ENCODE peak calls at places on chromosomes 16 and 17, in nine cellular contexts. P, W, R, V, I, G, L, O and U are unnamed samples.

GRCh38 chr16:89019511-89019910 is 42.5 kb upstream of the CBFA2T3 start:
- DNase-seq in P (no peak), L (peak), V (no peak), G (no peak), R (no peak), I (no peak), O (no peak), W (no peak), U (no peak)

GRCh38 chr16:22262460-22262859 is 34.7 kb upstream of the POLR3E start:
- DNase-seq in O (no peak), I (no peak), L (no peak), G (no peak), P (no peak), W (no peak), R (no peak), V (no peak), U (no peak)

GRCh38 chr16:47966325-47966724 is 189.5 kb downstream of the ABCC12 start:
- DNase-seq in V (no peak), L (no peak), R (no peak), G (no peak), P (no peak), O (no peak), W (no peak), I (no peak), U (no peak)

GRCh38 chr16:88545781-88546180 is 24.4 kb upstream of the ZC3H18 start:
- DNase-seq in L (no peak), W (no peak), G (no peak), R (no peak), P (no peak), I (no peak), O (no peak), V (no peak), U (no peak)

GRCh38 chr16:11225677-11226549 is 30.1 kb downstream of the SOCS1 start:
- DNase-seq in L (no peak), W (no peak), O (no peak), V (no peak), G (peak), P (no peak), I (no peak), R (no peak), U (no peak)

GRCh38 chr17:76444518-76445311 is 8.2 kb downstream of the UBE2O start:
- DNase-seq in R (no peak), I (no peak), G (no peak), W (no peak), O (no peak), V (no peak), P (no peak), L (no peak), U (no peak)

GRCh38 chr16:81440888-81441663 is 3.5 kb upstream of the CMIP start:
- DNase-seq in I (no peak), G (no peak), L (no peak), O (no peak), W (no peak), R (no peak), P (no peak), V (no peak), U (no peak)

GRCh38 chr16:75546293-75546692 is 9.8 kb downstream of the TMEM231 start:
- DNase-seq in G (peak), P (no peak), O (no peak), V (no peak), I (no peak), L (no peak), W (no peak), R (no peak), U (no peak)

GRCh38 chr16:75014318-75014717 is 15.5 kb downstream of the ZNRF1 start:
- DNase-seq in G (no peak), O (no peak), R (no peak), V (no peak), P (no peak), W (no peak), I (no peak), L (no peak), U (no peak)

GRCh38 chr16:87819983-87820382 is 49.3 kb downstream of the SLC7A5 start:
- DNase-seq in I (no peak), P (no peak), L (no peak), W (no peak), R (no peak), V (no peak), O (no peak), G (no peak), U (no peak)

GRCh38 chr17:49201481-49201927 is 8.9 kb downstream of the GNGT2 start:
- DNase-seq in G (no peak), I (no peak), O (no peak), V (no peak), P (no peak), R (no peak), L (no peak), W (no peak), U (peak)

GRCh38 chr17:67421869-67422273 is 44.8 kb downstream of the PITPNC1 start:
- DNase-seq in I (peak), W (peak), O (peak), P (peak), V (no peak), L (no peak), G (no peak), R (peak), U (peak)

GRCh38 chr17:12536021-12536420 is 129.7 kb upstream of the MYOCD start:
- DNase-seq in R (no peak), W (no peak), V (no peak), L (no peak), I (no peak), P (no peak), O (no peak), G (no peak), U (no peak)

GRCh38 chr17:71516149-71516548 is 604.7 kb upstream of the SOX9 start:
- DNase-seq in O (no peak), L (no peak), G (no peak), R (no peak), W (no peak), I (no peak), V (no peak), P (no peak), U (no peak)

GRCh38 chr16:74224828-74225227 is 71.8 kb upstream of the PSMD7 start:
- DNase-seq in P (no peak), L (no peak), R (no peak), G (no peak), I (no peak), O (peak), W (peak), V (no peak), U (no peak)

GRCh38 chr17:82536220-82537201 is 17.0 kb downstream of the FOXK2 start:
- DNase-seq in L (peak), G (no peak), O (no peak), V (no peak), I (peak), P (no peak), W (no peak), R (no peak), U (no peak)

GRCh38 chr17:55356440-55357328 is 65.0 kb downstream of the MMD start:
- DNase-seq in O (peak), I (peak), P (peak), G (peak), V (peak), W (peak), L (peak), R (peak), U (no peak)

GRCh38 chr16:10497132-10498088 is 83.0 kb downstream of the EMP2 start:
- DNase-seq in G (no peak), I (no peak), P (peak), W (no peak), V (no peak), L (no peak), O (no peak), R (no peak), U (no peak)

GRCh38 chr17:80083136-80083661 is 18.2 kb upstream of the GAA start:
- DNase-seq in P (no peak), G (no peak), L (no peak), W (no peak), O (no peak), R (no peak), I (no peak), V (no peak), U (no peak)

GRCh38 chr17:14741516-14741915 is 440.6 kb downstream of the HS3ST3B1 start:
- DNase-seq in O (no peak), V (no peak), I (no peak), G (no peak), L (no peak), W (no peak), R (no peak), P (no peak), U (no peak)

GRCh38 chr17:14736631-14737030 is 435.8 kb downstream of the HS3ST3B1 start:
- DNase-seq in V (no peak), P (no peak), R (no peak), G (no peak), L (no peak), W (no peak), I (no peak), O (no peak), U (no peak)

GRCh38 chr17:14739656-14740431 is 439.0 kb downstream of the HS3ST3B1 start:
- DNase-seq in I (no peak), R (no peak), V (no peak), G (no peak), O (no peak), L (no peak), P (no peak), W (no peak), U (no peak)

GRCh38 chr17:14738652-14738988 is 437.7 kb downstream of the HS3ST3B1 start:
- DNase-seq in I (no peak), R (no peak), V (no peak), L (no peak), W (no peak), G (no peak), O (no peak), P (no peak), U (no peak)

DNA sequence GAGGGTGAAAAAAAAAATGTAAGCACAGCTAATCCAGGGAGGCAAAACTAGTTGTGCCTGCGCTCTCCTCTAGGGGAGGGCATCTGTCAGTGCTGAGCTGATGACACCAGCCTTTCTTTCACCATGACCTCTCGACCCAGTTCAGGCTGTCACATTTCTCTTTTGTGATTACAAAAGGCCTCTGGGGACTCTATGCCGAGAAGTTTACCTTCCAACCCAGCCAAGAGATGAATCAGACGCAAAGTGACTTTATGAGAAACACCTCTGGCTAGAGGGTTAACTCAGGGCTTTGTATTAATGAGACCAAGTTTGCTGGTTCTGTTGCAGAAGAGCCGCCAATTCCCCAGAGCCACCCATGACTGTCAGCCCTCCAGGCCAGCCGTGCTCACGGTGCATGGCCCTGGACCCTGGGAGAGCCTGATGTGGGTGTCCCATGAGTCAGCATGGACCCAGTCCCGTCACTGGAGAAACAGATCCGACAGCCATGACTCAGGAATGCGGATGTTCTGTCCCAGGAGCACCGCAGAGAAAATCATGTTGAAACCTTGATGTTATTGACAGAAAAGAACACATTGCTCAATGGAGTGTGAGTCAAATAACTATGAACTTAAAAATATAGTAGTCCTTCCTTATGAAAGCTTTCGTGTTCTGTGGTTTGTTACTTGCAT is 437.2 kb downstream of the HS3ST3B1 start:
- DNase-seq in O (peak), G (peak), V (no peak), P (peak), L (peak), I (peak), R (peak), W (peak), U (peak)
- TF ChIP-seq CTCF in O (no peak), G (peak), V (no peak), P (peak), L (no peak), I (peak), R (peak), W (no peak), U (peak)

GRCh38 chr17:31449746-31450145 is 58.3 kb downstream of the RAB11FIP4 start:
- DNase-seq in W (no peak), L (no peak), I (no peak), G (no peak), P (no peak), R (no peak), V (no peak), O (no peak), U (no peak)

GRCh38 chr17:31448467-31449077 is 57.1 kb downstream of the RAB11FIP4 start:
- DNase-seq in O (no peak), W (no peak), L (no peak), I (peak), R (peak), V (no peak), P (no peak), G (no peak), U (peak)

GRCh38 chr17:31444026-31444425 is 52.6 kb downstream of the RAB11FIP4 start:
- DNase-seq in G (no peak), R (no peak), I (no peak), W (no peak), V (no peak), P (no peak), O (no peak), L (no peak), U (no peak)

GRCh38 chr17:31443386-31443785 is 51.9 kb downstream of the RAB11FIP4 start:
- DNase-seq in W (no peak), V (no peak), R (no peak), G (no peak), I (no peak), L (no peak), O (no peak), P (no peak), U (no peak)

GRCh38 chr17:31446195-31446967 is 54.9 kb downstream of the RAB11FIP4 start:
- DNase-seq in W (no peak), L (no peak), V (no peak), O (no peak), G (no peak), R (no peak), I (no peak), P (no peak), U (no peak)
- TF ChIP-seq CTCF in W (peak), L (peak), V (no peak), O (peak), G (no peak), R (no peak), I (peak), P (no peak), U (peak)

GRCh38 chr16:51051671-51052070 is 99.4 kb downstream of the SALL1 start:
- DNase-seq in P (no peak), R (no peak), L (no peak), G (peak), O (no peak), V (no peak), I (no peak), W (no peak), U (no peak)

GRCh38 chr16:51049276-51049675 is 101.8 kb downstream of the SALL1 start:
- DNase-seq in L (no peak), O (no peak), V (no peak), R (no peak), I (no peak), G (peak), W (no peak), P (no peak), U (no peak)

GRCh38 chr16:51050379-51050710 is 100.7 kb downstream of the SALL1 start:
- DNase-seq in P (no peak), I (no peak), G (no peak), V (no peak), R (no peak), O (peak), L (no peak), W (peak), U (no peak)

GRCh38 chr16:51048544-51048943 is 102.5 kb downstream of the SALL1 start:
- DNase-seq in P (no peak), I (no peak), R (no peak), W (no peak), V (no peak), L (no peak), G (peak), O (peak), U (no peak)

DNA sequence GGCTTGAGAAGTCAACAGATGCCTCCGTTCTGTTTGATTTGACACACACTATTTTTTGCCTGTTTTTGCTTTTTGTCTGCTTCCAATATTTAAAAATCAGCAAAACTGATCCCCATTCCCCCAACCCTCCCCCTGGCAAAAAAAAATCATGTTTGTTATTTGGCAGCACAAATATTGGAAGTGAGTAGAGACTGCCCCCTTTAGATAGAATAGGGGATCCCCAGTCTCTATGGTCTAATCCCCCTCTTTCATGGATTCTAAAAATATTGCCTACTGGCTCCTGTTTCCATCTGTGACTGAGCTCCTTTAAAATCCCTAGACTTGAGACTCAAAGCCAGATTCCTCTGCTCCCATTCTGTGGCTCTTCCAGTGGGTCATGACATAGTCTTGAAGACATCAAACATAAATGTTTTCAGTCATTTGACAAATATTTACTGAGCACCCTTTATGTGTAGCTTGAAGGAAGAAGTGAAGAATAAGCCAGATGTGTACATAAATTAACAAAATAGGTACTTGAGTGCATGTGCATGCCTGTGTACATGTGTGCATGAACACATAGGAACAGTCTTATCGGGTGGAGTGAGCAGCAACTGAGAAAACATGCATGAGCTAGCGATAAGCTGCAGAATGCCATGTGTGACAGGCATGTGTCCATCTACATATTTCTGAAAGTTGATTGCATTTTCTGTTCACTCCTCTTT is 101.2 kb downstream of the SALL1 start:
- DNase-seq in V (no peak), O (no peak), L (no peak), R (no peak), W (no peak), G (peak), I (no peak), P (no peak), U (no peak)
- TF ChIP-seq CTCF in V (no peak), O (no peak), L (no peak), R (no peak), W (peak), G (no peak), I (no peak), P (no peak), U (no peak)

GRCh38 chr16:65704866-65705265 is 583.0 kb upstream of the CDH11 start:
- DNase-seq in V (peak), L (no peak), R (no peak), I (no peak), O (no peak), W (no peak), P (no peak), G (no peak), U (no peak)
- TF ChIP-seq CTCF in V (no peak), L (peak), R (peak), I (peak), O (peak), W (no peak), P (no peak), G (no peak), U (peak)

GRCh38 chr17:59611503-59611902 is 8.2 kb upstream of the CLTC start:
- DNase-seq in O (no peak), W (no peak), G (no peak), P (no peak), I (no peak), R (no peak), V (no peak), L (no peak), U (no peak)

GRCh38 chr17:59607061-59607460 is 12.6 kb upstream of the CLTC start:
- DNase-seq in L (no peak), P (no peak), O (no peak), G (no peak), W (no peak), R (no peak), I (no peak), V (no peak), U (no peak)

DNA sequence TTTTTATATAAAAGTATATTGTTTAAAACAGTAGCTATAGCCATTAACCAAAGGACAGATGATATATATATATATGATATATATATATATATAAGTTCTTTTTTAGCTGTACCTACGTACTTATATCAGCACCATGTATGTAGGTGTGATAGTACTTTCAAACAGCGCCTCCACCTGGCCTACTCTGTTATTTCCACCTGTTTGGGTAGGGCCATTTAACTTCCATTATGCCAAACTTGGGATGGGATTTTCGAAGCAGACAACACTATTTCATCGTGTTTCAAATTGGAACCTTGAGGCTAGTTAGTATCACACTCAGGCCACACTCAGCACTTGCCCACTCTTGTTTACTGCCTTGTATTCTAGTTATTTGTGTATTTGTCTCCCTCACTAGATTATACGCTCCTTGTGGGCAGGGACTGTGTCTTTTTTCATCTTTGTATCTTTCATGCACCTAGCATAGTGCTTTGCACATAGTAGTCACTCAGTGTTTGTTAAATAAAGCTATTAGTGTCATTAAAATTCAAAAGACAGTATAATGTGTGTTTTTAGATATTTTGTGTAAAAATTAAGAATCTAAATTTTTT is 11.8 kb upstream of the CLTC start:
- DNase-seq in G (no peak), V (peak), W (no peak), I (no peak), L (no peak), P (peak), O (no peak), R (no peak), U (no peak)
- TF ChIP-seq CTCF in G (no peak), V (peak), W (peak), I (no peak), L (no peak), P (peak), O (peak), R (no peak), U (no peak)

GRCh38 chr17:46782250-46782953 is 36.1 kb downstream of the WNT3 start:
- DNase-seq in W (no peak), I (no peak), V (peak), G (no peak), L (no peak), R (no peak), P (peak), O (no peak), U (no peak)
- TF ChIP-seq CTCF in W (peak), I (peak), V (peak), G (no peak), L (peak), R (peak), P (peak), O (peak), U (peak)

GRCh38 chr16:19164285-19164684 is 3.8 kb upstream of the SYT17 start:
- DNase-seq in P (no peak), R (no peak), O (no peak), G (no peak), L (no peak), I (no peak), V (no peak), W (no peak), U (no peak)
- TF ChIP-seq CTCF in P (no peak), R (no peak), O (no peak), G (no peak), L (no peak), I (no peak), V (no peak), W (no peak), U (no peak)

GRCh38 chr17:74748529-74749261 is at the start of gene NHERF1:
- DNase-seq in R (peak), O (peak), V (peak), G (peak), I (peak), P (peak), L (peak), W (no peak), U (peak)
- TF ChIP-seq CTCF in R (no peak), O (peak), V (no peak), G (no peak), I (peak), P (peak), L (peak), W (peak), U (peak)

DNA sequence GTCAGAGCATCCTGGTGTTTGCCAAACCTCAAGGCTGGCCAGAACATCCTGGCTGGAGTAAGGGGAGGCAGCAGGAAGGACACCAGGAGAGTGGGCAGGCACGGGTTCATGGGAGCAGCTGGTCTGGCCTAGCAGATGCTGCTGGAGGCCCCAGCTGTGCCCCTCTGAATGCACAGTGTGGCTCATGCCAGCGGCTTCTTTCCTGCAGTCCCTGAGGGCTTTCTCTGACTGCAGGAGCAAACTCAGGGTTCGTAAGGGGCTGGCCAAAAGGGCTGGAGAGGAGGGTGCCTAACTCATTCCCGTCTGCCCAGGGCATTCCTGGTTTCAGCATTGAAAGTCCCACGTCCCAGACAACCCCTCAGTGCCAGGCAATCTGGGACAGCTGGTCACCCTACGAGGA is 78.6 kb downstream of the ZDHHC7 start:
- DNase-seq in I (no peak), L (no peak), G (no peak), R (no peak), W (no peak), P (no peak), V (no peak), O (no peak), U (no peak)
- TF ChIP-seq CTCF in I (no peak), L (no peak), G (no peak), R (no peak), W (no peak), P (no peak), V (no peak), O (no peak), U (no peak)